ENCODE peak calls at places on chromosomes 11 and 22, in ten cellular contexts. F is PC-3, H is fibroblast of lung, O is AG04449, M is left ventricle myocardium inferior, S is H9, D is glutamatergic neuron, C is neural crest cell, K is spleen, E is kidney. N is an unnamed sample.

GRCh38 chr11:42319926-42320325 is 860.5 kb upstream of the LRRC4C start:
- DNase-seq in F (no peak), H (no peak), O (no peak), M (no peak), S (no peak), D (no peak), C (no peak), K (no peak), E (no peak), N (no peak)

GRCh38 chr11:123407124-123407995 is 22.7 kb upstream of the GRAMD1B start:
- DNase-seq in F (peak), H (peak), O (no peak), M (peak), S (peak), D (no peak), C (peak), K (no peak), E (no peak), N (no peak)

GRCh38 chr22:33568934-33569496 is 351.3 kb downstream of the LARGE1 start:
- DNase-seq in F (no peak), H (no peak), O (no peak), M (no peak), S (no peak), D (no peak), C (no peak), K (no peak), E (no peak), N (no peak)

GRCh38 chr11:107011977-107012376 is 6.3 kb downstream of the GUCY1A2 start:
- DNase-seq in F (peak), H (peak), O (no peak), M (no peak), S (no peak), D (no peak), C (no peak), K (no peak), E (no peak), N (no peak)

GRCh38 chr11:69537126-69537525 is 55.7 kb downstream of the LINC01488 start:
- DNase-seq in F (no peak), H (no peak), O (no peak), M (no peak), S (no peak), D (no peak), C (no peak), K (peak), E (peak), N (peak)

GRCh38 chr11:6992457-6993431 is 27.4 kb downstream of the ZNF214 start:
- DNase-seq in F (peak), H (peak), O (peak), M (no peak), S (no peak), D (no peak), C (no peak), K (no peak), E (no peak), N (no peak)

GRCh38 chr11:73393479-73394415 is 17.5 kb downstream of the RELT start:
- DNase-seq in F (peak), H (peak), O (no peak), M (peak), S (peak), D (peak), C (peak), K (peak), E (peak), N (peak)

GRCh38 chr11:62926669-62927455 is 5.7 kb upstream of the CHRM1 start:
- DNase-seq in F (no peak), H (no peak), O (no peak), M (no peak), S (no peak), D (no peak), C (no peak), K (peak), E (peak), N (no peak)

GRCh38 chr22:26555478-26555877 is 34.5 kb downstream of the TPST2 start:
- DNase-seq in F (no peak), H (no peak), O (no peak), M (peak), S (no peak), D (no peak), C (no peak), K (no peak), E (no peak), N (no peak)

GRCh38 chr22:43832393-43833265 is 20.5 kb upstream of the EFCAB6 start:
- DNase-seq in F (no peak), H (no peak), O (no peak), M (no peak), S (no peak), D (peak), C (no peak), K (peak), E (peak), N (peak)

GRCh38 chr22:30262917-30263741 is 3.5 kb downstream of the OSM start:
- DNase-seq in F (peak), H (peak), O (no peak), M (peak), S (peak), D (peak), C (peak), K (peak), E (peak), N (no peak)

GRCh38 chr11:69804769-69805508 is 14.3 kb downstream of the FGF3 start:
- DNase-seq in F (no peak), H (no peak), O (no peak), M (peak), S (no peak), D (no peak), C (no peak), K (no peak), E (no peak), N (no peak)

GRCh38 chr11:55357560-55358184 is 10.1 kb upstream of the OR4A15 start:
- DNase-seq in F (peak), H (no peak), O (no peak), M (no peak), S (no peak), D (no peak), C (no peak), K (no peak), E (no peak), N (no peak)
- TF ChIP-seq CTCF in F (peak), H (no peak), O (no peak), M (no peak), S (no peak), D (no peak), C (no peak), K (no peak), E (no peak), N (no peak)

GRCh38 chr11:108012139-108012725 is 3.5 kb downstream of the CUL5 start:
- DNase-seq in F (no peak), H (no peak), O (no peak), M (no peak), S (no peak), D (no peak), C (no peak), K (no peak), E (no peak), N (no peak)
- TF ChIP-seq CTCF in F (no peak), H (no peak), O (no peak), M (no peak), S (no peak), D (no peak), C (no peak), K (no peak), E (no peak), N (no peak)

GRCh38 chr11:45266693-45267451 is 19.3 kb downstream of the SYT13 start:
- DNase-seq in F (no peak), H (no peak), O (no peak), M (no peak), S (peak), D (peak), C (peak), K (no peak), E (no peak), N (no peak)
- TF ChIP-seq CTCF in F (peak), H (peak), O (no peak), M (peak), S (peak), D (peak), C (peak), K (no peak), E (no peak), N (peak)

GRCh38 chr11:47847537-47847891 is 636 bp downstream of the NUP160 start:
- DNase-seq in F (no peak), H (no peak), O (no peak), M (no peak), S (no peak), D (no peak), C (no peak), K (no peak), E (no peak), N (no peak)

GRCh38 chr11:47846998-47847397 is 1.2 kb downstream of the NUP160 start:
- DNase-seq in F (no peak), H (no peak), O (no peak), M (no peak), S (no peak), D (no peak), C (no peak), K (no peak), E (no peak), N (no peak)

GRCh38 chr11:47850337-47850736 is 2.2 kb upstream of the NUP160 start:
- DNase-seq in F (no peak), H (no peak), O (no peak), M (no peak), S (no peak), D (no peak), C (no peak), K (no peak), E (no peak), N (no peak)

GRCh38 chr11:47848636-47849155 is 546 bp upstream of the NUP160 start:
- DNase-seq in F (no peak), H (no peak), O (no peak), M (no peak), S (no peak), D (no peak), C (no peak), K (no peak), E (no peak), N (no peak)

GRCh38 chr11:47847892-47848635 is at the start of gene NUP160:
- DNase-seq in F (peak), H (peak), O (no peak), M (peak), S (peak), D (peak), C (peak), K (peak), E (peak), N (peak)
- TF ChIP-seq CTCF in F (no peak), H (no peak), O (no peak), M (peak), S (no peak), D (no peak), C (peak), K (no peak), E (no peak), N (peak)

DNA sequence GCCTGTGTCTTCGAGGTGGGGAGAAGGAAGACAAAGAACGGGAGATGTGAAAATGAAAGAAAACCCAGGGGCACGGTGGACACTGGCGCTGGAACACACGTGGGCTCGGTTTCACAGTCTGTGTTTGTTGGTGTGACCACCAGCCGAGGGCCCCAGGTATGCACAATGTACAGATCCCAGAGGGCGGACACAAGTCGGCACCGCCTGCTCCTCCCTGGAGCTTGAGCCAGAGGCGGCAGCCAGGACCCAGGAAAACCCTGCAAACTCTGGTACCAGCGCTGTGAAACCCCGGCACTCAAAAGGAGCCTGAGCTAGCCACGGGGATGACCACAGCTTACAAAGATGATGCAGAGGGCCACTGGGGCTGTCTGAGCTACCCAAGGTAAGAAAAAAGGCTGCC is 105.0 kb downstream of the SHANK2 start:
- DNase-seq in F (no peak), H (no peak), O (no peak), M (no peak), S (no peak), D (no peak), C (no peak), K (peak), E (peak), N (no peak)
- TF ChIP-seq CTCF in F (no peak), H (no peak), O (no peak), M (no peak), S (no peak), D (no peak), C (no peak), K (no peak), E (no peak), N (no peak)

GRCh38 chr11:119307974-119308373 is 9.0 kb downstream of the MCAM start:
- DNase-seq in F (no peak), H (no peak), O (no peak), M (no peak), S (no peak), D (no peak), C (no peak), K (no peak), E (no peak), N (no peak)

GRCh38 chr11:119306373-119306890 is 10.5 kb downstream of the MCAM start:
- DNase-seq in F (no peak), H (peak), O (peak), M (no peak), S (no peak), D (no peak), C (no peak), K (no peak), E (no peak), N (no peak)

GRCh38 chr11:119309411-119309810 is 7.5 kb downstream of the MCAM start:
- DNase-seq in F (no peak), H (no peak), O (no peak), M (no peak), S (no peak), D (no peak), C (no peak), K (no peak), E (no peak), N (no peak)

GRCh38 chr11:119305556-119306372 is 11.2 kb downstream of the MCAM start:
- DNase-seq in F (no peak), H (no peak), O (no peak), M (no peak), S (no peak), D (no peak), C (no peak), K (no peak), E (no peak), N (no peak)

DNA sequence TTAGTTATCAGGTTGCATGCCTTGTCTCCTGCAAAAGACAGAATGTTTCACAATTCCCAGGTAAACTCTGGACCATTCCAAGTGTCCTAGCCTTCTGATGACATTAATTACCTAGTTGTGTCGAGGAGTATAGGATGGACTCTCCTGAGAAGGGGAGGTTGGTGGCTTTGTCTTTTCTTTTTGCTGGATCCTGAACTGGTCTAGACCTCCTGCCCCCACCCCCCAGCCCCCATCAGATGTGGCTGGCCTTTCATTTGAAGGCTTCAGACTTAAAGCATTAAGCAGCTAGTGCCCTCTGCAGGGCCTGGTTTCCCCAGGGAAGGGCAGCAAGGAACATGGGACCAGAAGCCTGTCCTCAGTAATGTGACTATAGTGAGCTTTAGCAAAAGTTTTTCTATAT is 9.7 kb downstream of the MCAM start:
- DNase-seq in F (no peak), H (peak), O (no peak), M (no peak), S (no peak), D (no peak), C (no peak), K (no peak), E (no peak), N (no peak)
- TF ChIP-seq CTCF in F (peak), H (peak), O (peak), M (peak), S (peak), D (no peak), C (no peak), K (no peak), E (no peak), N (peak)

GRCh38 chr11:44108260-44108659 is 12.8 kb downstream of the EXT2 start:
- DNase-seq in F (no peak), H (no peak), O (no peak), M (no peak), S (no peak), D (no peak), C (no peak), K (no peak), E (no peak), N (no peak)

GRCh38 chr11:44101098-44101497 is 5.6 kb downstream of the EXT2 start:
- DNase-seq in F (no peak), H (no peak), O (no peak), M (no peak), S (no peak), D (no peak), C (no peak), K (no peak), E (no peak), N (no peak)

GRCh38 chr11:44110231-44110679 is 14.8 kb downstream of the EXT2 start:
- DNase-seq in F (peak), H (peak), O (no peak), M (peak), S (peak), D (peak), C (peak), K (no peak), E (no peak), N (no peak)

DNA sequence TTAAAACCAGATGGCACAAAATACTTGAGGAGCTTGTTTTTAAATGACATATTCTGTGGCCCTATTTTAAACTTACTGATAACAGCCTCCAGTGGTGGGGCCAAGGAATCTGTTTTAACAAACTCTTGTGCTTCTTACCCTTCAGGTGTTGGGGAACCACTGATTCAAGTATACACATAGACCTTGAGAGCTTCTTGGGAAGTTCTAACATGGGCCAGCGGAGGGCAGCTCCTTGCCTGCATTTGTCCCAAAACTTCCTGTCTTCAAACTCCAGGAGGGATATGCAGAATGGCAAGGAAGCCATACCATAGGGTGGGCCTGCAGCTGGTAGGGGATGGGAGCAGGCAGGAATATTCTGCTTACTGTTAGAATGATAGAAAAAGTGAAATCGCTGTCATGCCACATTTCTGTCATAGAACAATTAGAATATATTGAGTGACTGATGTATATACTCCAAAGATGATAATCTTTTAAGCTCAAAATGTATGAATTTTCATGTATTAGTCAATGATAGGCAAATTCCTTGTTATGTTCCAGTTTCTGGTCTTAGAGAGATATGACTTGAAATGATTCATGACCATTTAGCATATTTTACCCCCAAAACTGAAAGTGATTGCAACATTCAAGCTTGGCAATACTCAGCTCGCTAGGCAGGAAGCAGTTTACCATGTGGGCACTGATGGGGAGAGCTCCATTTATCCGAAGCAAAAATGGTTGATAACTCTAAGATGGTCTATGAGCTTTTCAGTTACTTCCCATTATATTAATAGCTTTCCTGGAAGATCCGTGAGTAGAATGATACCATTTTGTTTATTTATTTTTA is 9.2 kb downstream of the EXT2 start:
- DNase-seq in F (peak), H (peak), O (no peak), M (no peak), S (peak), D (no peak), C (no peak), K (no peak), E (no peak), N (no peak)
- TF ChIP-seq CTCF in F (peak), H (peak), O (no peak), M (no peak), S (peak), D (no peak), C (no peak), K (no peak), E (no peak), N (peak)

GRCh38 chr11:30128269-30128932 is 102.4 kb upstream of the FSHB start:
- DNase-seq in F (peak), H (peak), O (no peak), M (no peak), S (no peak), D (no peak), C (no peak), K (no peak), E (no peak), N (no peak)
- TF ChIP-seq CTCF in F (peak), H (peak), O (peak), M (peak), S (peak), D (peak), C (peak), K (no peak), E (peak), N (peak)

DNA sequence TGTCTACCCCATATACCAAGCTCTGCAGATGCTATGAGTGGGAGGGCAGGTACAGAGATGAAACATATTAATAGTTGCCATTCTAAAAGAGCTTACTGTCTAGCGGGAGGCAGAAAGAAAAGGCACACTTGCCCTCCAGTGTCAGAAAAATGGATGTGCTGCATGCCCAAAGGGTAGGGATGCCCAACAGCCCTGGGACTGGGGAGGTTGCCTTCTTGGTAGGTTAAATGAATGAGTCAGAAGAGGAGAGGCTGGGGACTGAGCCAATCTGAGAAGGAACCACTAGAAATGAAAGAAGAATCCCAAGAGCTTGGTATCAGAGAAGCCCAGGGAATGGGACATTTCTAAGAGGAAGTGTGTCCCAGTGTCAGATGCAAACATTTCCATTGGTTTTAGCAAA is 1.2 kb downstream of the BIRC3 start:
- DNase-seq in F (peak), H (no peak), O (no peak), M (no peak), S (no peak), D (no peak), C (no peak), K (peak), E (no peak), N (no peak)
- TF ChIP-seq CTCF in F (no peak), H (no peak), O (no peak), M (no peak), S (no peak), D (no peak), C (no peak), K (no peak), E (no peak), N (no peak)

N was measured in chondrocyte.